ENCODE peak calls at places on chromosomes 2 and 18, in seven cellular contexts. N is GM23338; K is CD8-positive, alpha-beta memory T cell; S is CD8-positive, alpha-beta T cell; M is spleen; A is Caco-2; P is tibial artery. Z is an unnamed sample.

GRCh38 chr2:239399404-239399999 is 1.3 kb downstream of the HDAC4 start:
- DNase-seq in N (no peak), K (peak; percentile 77), S (peak; percentile 62), M (peak; percentile 86), A (no peak), P (no peak), Z (peak; percentile 28)

GRCh38 chr18:3932285-3932684 is 482.3 kb downstream of the TGIF1 start:
- DNase-seq in N (no peak), K (no peak), S (no peak), M (no peak), A (no peak), P (no peak), Z (no peak)

GRCh38 chr2:42116195-42117181 is 52.7 kb upstream of the EML4 start:
- DNase-seq in N (no peak), K (no peak), S (no peak), M (no peak), A (no peak), P (no peak), Z (no peak)

GRCh38 chr2:138727956-138728355 is 52.2 kb downstream of the NXPH2 start:
- DNase-seq in N (peak; percentile 32), K (no peak), S (no peak), M (no peak), A (no peak), P (no peak), Z (no peak)

GRCh38 chr2:7194950-7195349 is 277.7 kb downstream of the RNF144A start:
- DNase-seq in N (no peak), K (no peak), S (no peak), M (no peak), A (no peak), P (no peak), Z (no peak)

GRCh38 chr2:236526459-236527197 is 43.0 kb upstream of the ACKR3 start:
- DNase-seq in N (peak; percentile 10), K (no peak), S (no peak), M (no peak), A (no peak), P (no peak), Z (no peak)

GRCh38 chr18:15198116-15198389 is 450.1 kb downstream of the ANKRD30B start:
- DNase-seq in N (no peak), K (no peak), S (no peak), M (no peak), A (no peak), P (no peak), Z (no peak)

GRCh38 chr18:76494541-76495403 is at the start of gene ZNF516:
- DNase-seq in N (peak; percentile 74), K (no peak), S (no peak), M (peak; percentile 91), A (no peak), P (no peak), Z (no peak)

GRCh38 chr2:20215183-20216040 is 9.5 kb downstream of the SDC1 start:
- DNase-seq in N (no peak), K (peak; percentile 26), S (no peak), M (peak; percentile 54), A (peak; percentile 58), P (no peak), Z (no peak)

GRCh38 chr2:85959191-85959590 is 70.4 kb upstream of the ST3GAL5 start:
- DNase-seq in N (no peak), K (no peak), S (no peak), M (no peak), A (no peak), P (no peak), Z (no peak)

GRCh38 chr18:32040936-32041335 is 22.3 kb downstream of the RNF125 start:
- DNase-seq in N (no peak), K (peak; percentile 76), S (peak; percentile 48), M (no peak), A (no peak), P (no peak), Z (no peak)

GRCh38 chr2:201950606-201951005 is 83.0 kb upstream of the FZD7 start:
- DNase-seq in N (no peak), K (no peak), S (no peak), M (no peak), A (no peak), P (no peak), Z (no peak)

GRCh38 chr2:108315408-108316193 is 26.9 kb downstream of the SULT1C2 start:
- DNase-seq in N (peak; percentile 7), K (no peak), S (no peak), M (no peak), A (peak; percentile 88), P (no peak), Z (peak; percentile 25)

GRCh38 chr2:120729410-120730052 is 6.1 kb upstream of the GLI2 start:
- DNase-seq in N (no peak), K (no peak), S (no peak), M (peak; percentile 6), A (peak; percentile 1), P (no peak), Z (no peak)

GRCh38 chr2:147442766-147443165 is 402.1 kb upstream of the ACVR2A start:
- DNase-seq in N (no peak), K (no peak), S (no peak), M (no peak), A (no peak), P (no peak), Z (no peak)

GRCh38 chr2:45337396-45337795 is 273.7 kb downstream of the SRBD1 start:
- DNase-seq in N (no peak), K (no peak), S (no peak), M (no peak), A (no peak), P (no peak), Z (no peak)

GRCh38 chr2:233760043-233760442 is at the start of gene UGT1A1:
- DNase-seq in N (no peak), K (no peak), S (no peak), M (no peak), A (no peak), P (no peak), Z (no peak)

GRCh38 chr2:28990445-28990844 is 9.3 kb downstream of the TOGARAM2 start:
- DNase-seq in N (no peak), K (no peak), S (no peak), M (peak; percentile 23), A (no peak), P (no peak), Z (no peak)

GRCh38 chr2:181741756-181742155 is 61.4 kb upstream of the NEUROD1 start:
- DNase-seq in N (no peak), K (no peak), S (no peak), M (no peak), A (no peak), P (no peak), Z (no peak)

GRCh38 chr2:148955798-148956197 is 80.8 kb downstream of the KIF5C start:
- DNase-seq in N (no peak), K (no peak), S (no peak), M (no peak), A (no peak), P (no peak), Z (peak; percentile 50)

DNA sequence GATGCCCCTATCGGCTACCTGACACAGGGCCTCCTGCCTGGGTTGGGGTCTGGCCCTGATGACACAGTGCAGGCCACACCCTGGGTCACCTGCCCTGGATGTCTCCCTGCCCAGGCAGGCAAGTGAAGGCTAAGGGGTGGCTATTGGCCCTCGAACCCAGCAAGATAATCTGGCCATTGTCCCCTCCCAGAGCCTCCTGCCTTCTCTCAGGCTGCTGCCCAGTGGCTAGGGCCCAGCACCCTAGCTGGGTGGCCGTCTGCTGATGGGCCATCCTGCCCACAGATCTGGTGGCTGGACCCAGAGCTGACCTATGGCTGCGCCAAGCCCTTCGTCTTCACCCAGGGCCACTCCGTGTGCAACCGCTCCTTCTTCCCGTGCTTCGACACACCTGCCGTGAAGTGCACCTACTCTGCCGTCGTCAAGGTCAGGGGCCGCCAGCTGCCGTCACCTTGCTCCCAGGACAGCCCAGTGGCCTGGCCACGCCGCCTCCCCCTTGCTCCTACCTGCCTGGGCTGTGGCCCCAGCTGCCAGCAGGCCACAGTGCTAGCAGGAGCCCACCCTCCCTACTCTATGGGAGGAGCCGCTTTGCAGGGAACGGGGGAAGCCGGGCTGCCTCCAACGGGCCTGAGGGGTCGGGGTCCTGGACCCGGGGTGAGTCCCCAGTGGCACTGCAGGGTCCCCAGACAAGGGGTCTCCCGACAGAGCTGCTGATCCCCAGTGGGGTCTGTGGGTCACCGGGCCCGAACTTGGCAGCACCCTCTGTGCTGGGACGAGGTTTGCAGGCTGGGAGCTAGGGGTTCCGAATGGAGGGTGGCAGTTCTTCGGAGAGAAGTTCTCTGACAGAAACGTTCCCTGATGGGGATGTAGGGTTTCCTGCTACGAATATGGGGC is 4.1 kb downstream of the RNPEPL1 start:
- DNase-seq in N (no peak), K (peak; percentile 45), S (no peak), M (peak; percentile 78), A (no peak), P (no peak), Z (no peak)
- H3K4me1 ChIP-seq in N (peaks cover 3% of the 10 kb centered on the region), K (peaks cover 35% of the 10 kb centered on the region), S (peaks cover 34% of the 10 kb centered on the region), M (peaks cover 30% of the 10 kb centered on the region), A (peaks cover 5% of the 10 kb centered on the region), P (no peaks in the 10 kb centered on the region), Z (peaks cover 11% of the 10 kb centered on the region)

GRCh38 chr2:196649202-196649601 is 9.7 kb downstream of the CCDC150 start:
- DNase-seq in N (no peak), K (no peak), S (no peak), M (no peak), A (no peak), P (no peak), Z (no peak)

GRCh38 chr2:196653843-196654242 is 14.3 kb downstream of the CCDC150 start:
- DNase-seq in N (no peak), K (no peak), S (no peak), M (no peak), A (no peak), P (no peak), Z (no peak)

GRCh38 chr2:196657332-196657731 is 17.8 kb downstream of the CCDC150 start:
- DNase-seq in N (no peak), K (no peak), S (no peak), M (no peak), A (no peak), P (no peak), Z (no peak)

GRCh38 chr2:196651387-196652094 is 12.0 kb downstream of the CCDC150 start:
- DNase-seq in N (no peak), K (no peak), S (no peak), M (no peak), A (no peak), P (no peak), Z (no peak)

DNA sequence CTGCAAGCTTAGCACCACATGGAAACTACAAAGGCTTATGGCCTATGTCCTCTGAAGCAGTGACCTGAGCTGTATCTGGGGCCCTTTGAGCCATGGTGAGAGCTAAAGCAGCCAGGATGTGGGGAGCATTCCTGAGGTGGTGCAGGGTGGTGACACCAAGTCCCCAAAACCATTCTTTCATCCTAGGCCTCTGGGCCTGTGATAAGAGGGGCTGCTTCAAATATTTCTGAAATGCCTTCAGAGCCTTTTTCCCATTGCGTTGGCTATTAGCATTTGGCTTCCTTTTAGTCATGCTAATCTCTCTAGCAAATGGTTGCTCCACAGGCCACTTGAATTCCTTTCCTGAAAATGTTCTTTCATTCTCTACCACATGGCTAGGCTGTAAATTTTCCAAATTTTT is 13.4 kb downstream of the CCDC150 start:
- DNase-seq in N (peak; percentile 68), K (no peak), S (no peak), M (no peak), A (no peak), P (no peak), Z (no peak)
- H3K36me3 ChIP-seq in N (peaks cover 55% of the 10 kb centered on the region), K (no peaks in the 10 kb centered on the region), S (no peaks in the 10 kb centered on the region), M (no peaks in the 10 kb centered on the region), A (no peaks in the 10 kb centered on the region), P (no peaks in the 10 kb centered on the region), Z (no peaks in the 10 kb centered on the region)

GRCh38 chr18:28123401-28124030 is 53.4 kb downstream of the CDH2 start:
- DNase-seq in N (no peak), K (no peak), S (no peak), M (no peak), A (no peak), P (no peak), Z (no peak)
- H3K4me1 ChIP-seq in N (peaks cover 2% of the 10 kb centered on the region), K (no peaks in the 10 kb centered on the region), S (no peaks in the 10 kb centered on the region), M (no peaks in the 10 kb centered on the region), A (peaks cover 15% of the 10 kb centered on the region), P (no peaks in the 10 kb centered on the region), Z (no peaks in the 10 kb centered on the region)

GRCh38 chr2:74860521-74860920 is 26.6 kb downstream of the HK2 start:
- DNase-seq in N (no peak), K (no peak), S (no peak), M (no peak), A (no peak), P (no peak), Z (no peak)
- H3K36me3 ChIP-seq in N (no peaks in the 10 kb centered on the region), K (no peaks in the 10 kb centered on the region), S (peaks cover 5% of the 10 kb centered on the region), M (peaks cover 20% of the 10 kb centered on the region), A (peaks cover 2% of the 10 kb centered on the region), P (peaks cover 8% of the 10 kb centered on the region), Z (no peaks in the 10 kb centered on the region)

Z was measured in prostate gland.